ENCODE peak calls at places on chromosomes 12 and 14, in nine cellular contexts. T is psoas muscle; B is small intestine; K is EL; O is AG09309; E is stimulated activated effector memory CD8-positive, alpha-beta T cell treated with anti-CD3 and anti-CD28 coated beads, Interleukin-12 subunit alpha, Interleukin-12 subunit beta, amount 100 ng/mL, for 72 hours; Z is heart right ventricle; F is hippocampal formation; L is T follicular helper cell. J is an unnamed sample.

GRCh38 chr14:55711171-55711811 is 131.3 kb downstream of the KTN1 start:
- DNase-seq in T (no peak), B (no peak), K (peak), O (no peak), E (no peak), Z (no peak), F (no peak), L (no peak), J (no peak)

GRCh38 chr12:132904718-132905328 is 17.4 kb upstream of the CHFR start:
- DNase-seq in T (peak), B (peak), K (peak), O (no peak), E (peak), Z (peak), F (no peak), L (peak), J (peak)

GRCh38 chr12:132776816-132777568 is 15.4 kb upstream of the ANKLE2 start:
- DNase-seq in T (peak), B (no peak), K (no peak), O (no peak), E (no peak), Z (peak), F (no peak), L (no peak), J (no peak)

GRCh38 chr12:3342051-3342450 is 149.0 kb upstream of the PRMT8 start:
- DNase-seq in T (no peak), B (no peak), K (peak), O (no peak), E (no peak), Z (peak), F (peak), L (no peak), J (no peak)

GRCh38 chr12:130879781-130880389 is 8.0 kb downstream of the RAN start:
- DNase-seq in T (no peak), B (no peak), K (no peak), O (no peak), E (no peak), Z (no peak), F (no peak), L (no peak), J (no peak)

GRCh38 chr14:90319634-90320541 is 11.9 kb downstream of the NRDE2 start:
- DNase-seq in T (no peak), B (no peak), K (no peak), O (no peak), E (no peak), Z (no peak), F (no peak), L (no peak), J (no peak)

GRCh38 chr12:91851741-91852477 is 293.7 kb downstream of the BTG1 start:
- DNase-seq in T (no peak), B (no peak), K (no peak), O (no peak), E (no peak), Z (no peak), F (no peak), L (no peak), J (no peak)

GRCh38 chr14:74547331-74547927 is 53.9 kb downstream of the ISCA2 start:
- DNase-seq in T (no peak), B (no peak), K (no peak), O (no peak), E (no peak), Z (no peak), F (no peak), L (no peak), J (no peak)

GRCh38 chr14:45426685-45427282 is 173.8 kb upstream of the MIS18BP1 start:
- DNase-seq in T (no peak), B (peak), K (peak), O (peak), E (no peak), Z (no peak), F (peak), L (no peak), J (no peak)

GRCh38 chr12:50825372-50825838 is 17.3 kb upstream of the TMPRSS12 start:
- DNase-seq in T (no peak), B (peak), K (peak), O (peak), E (no peak), Z (no peak), F (peak), L (no peak), J (no peak)

GRCh38 chr12:70243510-70244331 is 488 bp downstream of the CNOT2 start:
- DNase-seq in T (peak), B (peak), K (peak), O (no peak), E (peak), Z (peak), F (peak), L (peak), J (peak)

GRCh38 chr12:119547016-119547415 is 46.6 kb upstream of the TMEM233 start:
- DNase-seq in T (no peak), B (no peak), K (no peak), O (no peak), E (no peak), Z (no peak), F (no peak), L (no peak), J (no peak)

GRCh38 chr12:57151741-57152407 is 4.5 kb upstream of the LRP1-AS start:
- DNase-seq in T (peak), B (no peak), K (peak), O (peak), E (no peak), Z (peak), F (no peak), L (no peak), J (no peak)

GRCh38 chr12:130880411-130880885 is 8.6 kb downstream of the RAN start:
- DNase-seq in T (no peak), B (peak), K (no peak), O (no peak), E (peak), Z (no peak), F (no peak), L (no peak), J (no peak)

GRCh38 chr12:7989827-7990491 is 42.6 kb upstream of the FOXJ2 start:
- DNase-seq in T (peak), B (peak), K (no peak), O (no peak), E (peak), Z (no peak), F (no peak), L (no peak), J (no peak)

GRCh38 chr12:53279283-53279869 is 11.3 kb downstream of the ESPL1 start:
- DNase-seq in T (no peak), B (peak), K (no peak), O (no peak), E (no peak), Z (no peak), F (no peak), L (no peak), J (no peak)

GRCh38 chr12:124509676-124510300 is 57.6 kb downstream of the NCOR2 start:
- DNase-seq in T (peak), B (no peak), K (peak), O (no peak), E (no peak), Z (no peak), F (peak), L (no peak), J (no peak)

GRCh38 chr12:22083167-22083566 is 37.1 kb downstream of the CMAS start:
- DNase-seq in T (no peak), B (peak), K (peak), O (no peak), E (no peak), Z (no peak), F (peak), L (peak), J (no peak)

GRCh38 chr14:99066378-99066777 is 205.6 kb downstream of the BCL11B start:
- DNase-seq in T (no peak), B (peak), K (no peak), O (no peak), E (no peak), Z (no peak), F (no peak), L (no peak), J (no peak)

GRCh38 chr12:42698213-42698612 is 108.7 kb upstream of the PRICKLE1 start:
- DNase-seq in T (peak), B (no peak), K (peak), O (peak), E (no peak), Z (no peak), F (no peak), L (no peak), J (no peak)

GRCh38 chr12:113310489-113310888 is 24.4 kb downstream of the SLC8B1 start:
- DNase-seq in T (no peak), B (peak), K (peak), O (no peak), E (no peak), Z (no peak), F (no peak), L (no peak), J (no peak)

GRCh38 chr12:112549031-112549430 is 130.3 kb downstream of the PTPN11 start:
- DNase-seq in T (no peak), B (no peak), K (no peak), O (no peak), E (no peak), Z (no peak), F (no peak), L (no peak), J (no peak)

GRCh38 chr12:124919646-124920352 is 5.3 kb upstream of the UBC start:
- DNase-seq in T (no peak), B (peak), K (no peak), O (no peak), E (peak), Z (no peak), F (no peak), L (no peak), J (no peak)

GRCh38 chr14:90318016-90318415 is 13.7 kb downstream of the NRDE2 start:
- DNase-seq in T (no peak), B (peak), K (no peak), O (no peak), E (no peak), Z (no peak), F (no peak), L (no peak), J (no peak)

GRCh38 chr12:111105294-111105693 is 184.9 kb upstream of the MYL2 start:
- DNase-seq in T (no peak), B (no peak), K (no peak), O (no peak), E (no peak), Z (no peak), F (no peak), L (no peak), J (no peak)

GRCh38 chr14:93996130-93996695 is 888 bp upstream of the CCDC197 start:
- DNase-seq in T (peak), B (no peak), K (no peak), O (no peak), E (no peak), Z (no peak), F (no peak), L (no peak), J (no peak)

GRCh38 chr12:88932457-88932856 is 352.2 kb upstream of the KITLG start:
- DNase-seq in T (no peak), B (peak), K (no peak), O (no peak), E (no peak), Z (no peak), F (no peak), L (no peak), J (no peak)

GRCh38 chr12:97211421-97211820 is 251.2 kb upstream of the RMST start:
- DNase-seq in T (no peak), B (no peak), K (no peak), O (no peak), E (no peak), Z (no peak), F (no peak), L (no peak), J (no peak)

GRCh38 chr12:128258866-128259555 is 8.0 kb upstream of the TMEM132C start:
- DNase-seq in T (no peak), B (no peak), K (no peak), O (no peak), E (no peak), Z (no peak), F (peak), L (no peak), J (no peak)

GRCh38 chr14:91354979-91355685 is 62.5 kb downstream of the CCDC88C start:
- DNase-seq in T (no peak), B (no peak), K (no peak), O (no peak), E (peak), Z (no peak), F (no peak), L (no peak), J (no peak)

GRCh38 chr12:110371408-110372055 is 32.0 kb downstream of the ANAPC7 start:
- DNase-seq in T (no peak), B (no peak), K (no peak), O (no peak), E (no peak), Z (no peak), F (no peak), L (no peak), J (no peak)

GRCh38 chr12:96399919-96400630 is at the start of gene CDK17:
- DNase-seq in T (peak), B (peak), K (peak), O (no peak), E (peak), Z (peak), F (peak), L (peak), J (peak)

GRCh38 chr14:53999061-53999488 is 42.5 kb upstream of the BMP4 start:
- DNase-seq in T (no peak), B (no peak), K (peak), O (peak), E (no peak), Z (no peak), F (no peak), L (no peak), J (no peak)

GRCh38 chr14:20781805-20782204 is 737 bp downstream of the RNASE6 start:
- DNase-seq in T (no peak), B (no peak), K (no peak), O (no peak), E (peak), Z (no peak), F (no peak), L (no peak), J (no peak)

GRCh38 chr12:120783197-120783596 is 57.6 kb downstream of the ACADS start:
- DNase-seq in T (no peak), B (no peak), K (peak), O (peak), E (no peak), Z (no peak), F (no peak), L (no peak), J (no peak)

GRCh38 chr12:109994262-109995175 is 1.6 kb downstream of the GIT2 start:
- DNase-seq in T (no peak), B (peak), K (no peak), O (no peak), E (no peak), Z (no peak), F (no peak), L (no peak), J (no peak)

GRCh38 chr12:52056801-52057613 is 5.8 kb downstream of the NR4A1 start:
- DNase-seq in T (no peak), B (no peak), K (no peak), O (no peak), E (no peak), Z (no peak), F (no peak), L (no peak), J (no peak)

GRCh38 chr14:56176530-56176929 is 58.3 kb downstream of the PELI2 start:
- DNase-seq in T (no peak), B (no peak), K (no peak), O (no peak), E (no peak), Z (no peak), F (no peak), L (no peak), J (no peak)

GRCh38 chr14:40072175-40072574 is 639.9 kb upstream of the FBXO33 start:
- DNase-seq in T (no peak), B (no peak), K (no peak), O (no peak), E (no peak), Z (no peak), F (no peak), L (no peak), J (no peak)